ENCODE peak calls at places on chromosomes 13 and 19, in seven cellular contexts. F is thoracic aorta; X is CD8-positive, alpha-beta memory T cell; H is CD4-positive, CD25-positive, alpha-beta regulatory T cell; B is psoas muscle; C is cardiac muscle cell; Z is NT2/D1. A is an unnamed sample.

GRCh38 chr19:7981661-7982060 is 23.8 kb downstream of the ELAVL1 start:
- DNase-seq in H (no peak), X (no peak), F (no peak), C (no peak), B (peak; percentile 39), Z (no peak), A (no peak)

GRCh38 chr19:19207637-19208582 is 3.8 kb upstream of the NCAN start:
- DNase-seq in Z (no peak), H (peak; percentile 57), B (no peak), X (no peak), F (no peak), C (no peak), A (no peak)

GRCh38 chr19:42942187-42942789 is 5.3 kb upstream of the PSG7 start:
- DNase-seq in B (no peak), F (no peak), H (peak; percentile 1), X (no peak), C (no peak), Z (peak; percentile 1), A (no peak)

GRCh38 chr19:44643605-44644390 is at the start of gene PVR:
- DNase-seq in F (peak; percentile 26), H (peak; percentile 26), C (peak; percentile 79), B (peak; percentile 87), X (no peak), Z (no peak), A (no peak)

GRCh38 chr19:3024509-3024869 is 4.6 kb downstream of the TLE2 start:
- DNase-seq in X (no peak), B (no peak), C (no peak), F (no peak), H (peak; percentile 61), Z (no peak), A (no peak)

GRCh38 chr19:47239610-47240296 is 8.8 kb upstream of the BBC3 start:
- DNase-seq in X (peak; percentile 64), Z (no peak), B (peak; percentile 65), C (peak; percentile 59), H (peak; percentile 68), F (no peak), A (peak; percentile 55)

GRCh38 chr13:87274209-87274819 is 396.9 kb upstream of the SLITRK5 start:
- DNase-seq in Z (peak; percentile 55), B (no peak), F (no peak), C (peak; percentile 77), X (no peak), H (peak; percentile 6), A (no peak)

GRCh38 chr19:44512326-44513298 is 12.3 kb upstream of the ZNF180 start:
- DNase-seq in F (no peak), B (no peak), Z (peak; percentile 20), H (no peak), X (no peak), C (peak; percentile 20), A (peak; percentile 64)

GRCh38 chr13:20294497-20294896 is 62.4 kb upstream of the GJB6 start:
- DNase-seq in B (no peak), X (no peak), C (no peak), H (no peak), Z (no peak), F (no peak), A (no peak)

GRCh38 chr19:30722236-30722635 is 350.1 kb downstream of the ZNF536 start:
- DNase-seq in Z (no peak), H (no peak), X (no peak), B (no peak), F (no peak), C (no peak), A (no peak)

GRCh38 chr19:48696353-48697010 is 711 bp downstream of the FUT2 start:
- DNase-seq in B (no peak), F (no peak), C (no peak), H (no peak), Z (no peak), X (no peak), A (peak; percentile 76)

GRCh38 chr13:94999871-95000270 is 287.5 kb upstream of the SOX21 start:
- DNase-seq in X (no peak), F (no peak), B (no peak), Z (no peak), H (no peak), C (no peak), A (no peak)

GRCh38 chr19:1651548-1652394 is 644 bp downstream of the TCF3 start:
- DNase-seq in C (peak; percentile 60), B (peak; percentile 68), Z (no peak), X (peak; percentile 39), F (no peak), H (peak; percentile 67), A (peak; percentile 74)

GRCh38 chr19:41332468-41332867 is 21.3 kb downstream of the TGFB1 start:
- DNase-seq in C (no peak), H (no peak), F (no peak), Z (no peak), B (no peak), X (no peak), A (no peak)

GRCh38 chr13:91664036-91664435 is 265.6 kb downstream of the GPC5 start:
- DNase-seq in B (no peak), C (no peak), H (no peak), X (no peak), Z (no peak), F (no peak), A (no peak)

GRCh38 chr13:23467048-23467931 is 33.8 kb upstream of the SACS start:
- DNase-seq in F (no peak), B (no peak), Z (no peak), C (peak; percentile 30), H (no peak), X (no peak), A (no peak)

GRCh38 chr13:112703449-112703848 is 13.6 kb downstream of the ATP11A start:
- DNase-seq in C (no peak), H (no peak), F (no peak), Z (no peak), X (no peak), B (no peak), A (no peak)

GRCh38 chr13:53110181-53110580 is 81.6 kb downstream of the OLFM4 start:
- DNase-seq in F (no peak), B (no peak), H (no peak), C (no peak), X (no peak), Z (no peak), A (no peak)

GRCh38 chr19:6041991-6042421 is 64.1 kb upstream of the RANBP3 start:
- DNase-seq in C (no peak), Z (no peak), X (no peak), F (no peak), H (no peak), B (no peak), A (peak; percentile 12)

GRCh38 chr13:91323349-91323748 is 24.1 kb upstream of the MIR17HG start:
- DNase-seq in F (no peak), X (no peak), C (no peak), H (peak; percentile 58), Z (no peak), B (no peak), A (no peak)

GRCh38 chr13:87333599-87333998 is 337.6 kb upstream of the SLITRK5 start:
- DNase-seq in B (no peak), H (no peak), C (no peak), Z (no peak), F (no peak), X (no peak), A (no peak)

GRCh38 chr19:44974809-44975347 is 19.7 kb downstream of the CLPTM1 start:
- DNase-seq in X (no peak), Z (no peak), H (no peak), C (no peak), F (no peak), B (no peak), A (no peak)

DNA sequence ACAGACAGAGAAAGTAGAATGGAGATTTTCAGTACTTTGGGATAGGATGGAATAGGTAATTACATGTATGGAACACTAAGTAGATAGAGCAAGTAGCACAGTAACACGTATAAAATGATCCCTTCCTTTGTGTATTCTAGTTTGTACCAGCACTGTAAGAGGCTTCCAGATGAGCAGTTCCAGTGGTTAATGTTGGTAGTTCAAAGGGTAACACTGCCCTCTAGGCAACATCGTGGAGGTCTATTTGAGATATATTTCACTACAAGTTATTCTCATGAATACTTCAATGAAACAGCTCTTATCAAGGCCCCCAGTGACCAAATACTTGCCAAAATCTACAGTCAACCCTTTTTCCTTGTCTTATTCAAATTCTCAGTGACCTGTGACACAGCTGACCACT is 13.5 kb upstream of the ZNF563 start:
- DNase-seq in H (peak; percentile 32), X (no peak), B (no peak), C (no peak), Z (no peak), F (no peak), A (no peak)
- H3K9me3 ChIP-seq in H (peaks cover 48% of the 10 kb centered on the region), X (peaks cover 24% of the 10 kb centered on the region), B (peaks cover 65% of the 10 kb centered on the region), C (no peaks in the 10 kb centered on the region), Z (peaks cover 78% of the 10 kb centered on the region), F (peaks cover 67% of the 10 kb centered on the region), A (no peaks in the 10 kb centered on the region)

GRCh38 chr19:9673912-9674668 is 810 bp downstream of the ZNF562 start:
- DNase-seq in H (peak; percentile 27), B (no peak), F (no peak), Z (no peak), X (no peak), C (no peak), A (no peak)

GRCh38 chr19:9674669-9675357 is at the start of gene ZNF562:
- DNase-seq in F (peak; percentile 54), C (peak; percentile 92), B (peak; percentile 91), H (peak; percentile 87), Z (peak; percentile 87), X (peak; percentile 64), A (peak; percentile 77)

GRCh38 chr19:9668544-9668943 is 6.4 kb downstream of the ZNF562 start:
- DNase-seq in F (no peak), B (no peak), C (no peak), Z (no peak), H (no peak), X (no peak), A (no peak)

GRCh38 chr19:9672893-9673292 is 2.0 kb downstream of the ZNF562 start:
- DNase-seq in H (no peak), X (no peak), C (no peak), B (no peak), F (no peak), Z (no peak), A (no peak)

GRCh38 chr19:9671654-9672053 is 3.2 kb downstream of the ZNF562 start:
- DNase-seq in C (no peak), H (no peak), X (no peak), Z (no peak), F (no peak), B (no peak), A (no peak)
- H3K9me3 ChIP-seq in C (no peaks in the 10 kb centered on the region), H (peaks cover 75% of the 10 kb centered on the region), X (peaks cover 48% of the 10 kb centered on the region), Z (peaks cover 67% of the 10 kb centered on the region), F (peaks cover 41% of the 10 kb centered on the region), B (peaks cover 40% of the 10 kb centered on the region), A (peaks cover 29% of the 10 kb centered on the region)

GRCh38 chr13:79560954-79561353 is 80.0 kb downstream of the NDFIP2 start:
- DNase-seq in H (no peak), X (no peak), Z (no peak), F (no peak), C (no peak), B (no peak), A (no peak)
- H3K9me3 ChIP-seq in H (peaks cover 5% of the 10 kb centered on the region), X (no peaks in the 10 kb centered on the region), Z (peaks cover 8% of the 10 kb centered on the region), F (peaks cover 7% of the 10 kb centered on the region), C (no peaks in the 10 kb centered on the region), B (peaks cover 13% of the 10 kb centered on the region), A (no peaks in the 10 kb centered on the region)

DNA sequence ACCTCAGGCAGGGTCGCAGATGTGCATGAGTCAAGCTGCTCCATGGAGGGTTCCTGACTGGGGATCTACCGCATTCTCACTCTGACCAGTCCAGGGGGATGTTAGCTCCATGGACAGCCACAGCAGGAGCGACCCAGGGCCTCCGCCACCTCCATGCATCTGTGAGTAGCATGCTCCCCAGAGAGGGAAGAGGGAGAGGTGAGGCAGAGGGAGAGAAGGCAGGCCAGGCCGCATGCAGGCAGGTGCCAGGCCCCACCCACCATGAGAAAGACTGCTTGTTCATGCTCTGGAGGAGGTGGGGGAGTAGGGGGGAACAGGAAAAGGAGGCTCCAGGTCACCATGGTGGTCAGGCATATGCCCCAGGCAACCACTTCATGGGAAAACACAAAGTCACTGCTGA is 20.3 kb downstream of the TUBA3C start:
- DNase-seq in X (no peak), F (no peak), Z (no peak), H (no peak), B (no peak), C (no peak), A (peak; percentile 3)
- H3K9me3 ChIP-seq in X (no peaks in the 10 kb centered on the region), F (no peaks in the 10 kb centered on the region), Z (peaks cover 3% of the 10 kb centered on the region), H (no peaks in the 10 kb centered on the region), B (peaks cover 4% of the 10 kb centered on the region), C (no peaks in the 10 kb centered on the region), A (peaks cover 12% of the 10 kb centered on the region)